ENCODE peak calls at places on chromosome 17, in ten cellular contexts. U is stimulated activated CD4-positive, alpha-beta T cell treated with anti-CD3 and anti-CD28 coated beads, Interleukin-15, amount 100 ng/mL, for 1 hour; Q is DMS153; D is neural progenitor cell; F is activated CD8-positive, alpha-beta T cell treated with anti-CD3 and anti-CD28 coated beads, Interleukin-2, amount 10 ng/mL, durations not matched to agents 7 days and 5 days; O is pancreas; H is stimulated activated CD8-positive, alpha-beta memory T cell treated with anti-CD3 and anti-CD28 coated beads, Interleukin-7, amount 100 ng/mL, for 1 hour; W is LoVo; M is skeletal muscle cell; X is neuronal stem cell. S is an unnamed sample.

GRCh38 chr17:5097101-5097834 is 14.4 kb downstream of the ZNF232 start:
- DNase-seq in U (no peak), Q (no peak), D (peak), F (peak), O (peak), H (peak), W (no peak), M (no peak), X (peak), S (no peak)

GRCh38 chr17:35315283-35315682 is 58.1 kb downstream of the SLFN11 start:
- DNase-seq in U (no peak), Q (no peak), D (no peak), F (no peak), O (no peak), H (no peak), W (peak), M (peak), X (no peak), S (no peak)

GRCh38 chr17:41547921-41548843 is 20.1 kb upstream of the KRT19 start:
- DNase-seq in U (no peak), Q (peak), D (no peak), F (peak), O (peak), H (no peak), W (peak), M (peak), X (no peak), S (no peak)

GRCh38 chr17:77959926-77960521 is 1.5 kb downstream of the TNRC6C start:
- DNase-seq in U (no peak), Q (peak), D (peak), F (peak), O (no peak), H (no peak), W (no peak), M (no peak), X (peak), S (peak)

GRCh38 chr17:9676742-9677387 is 31.5 kb downstream of the USP43 start:
- DNase-seq in U (no peak), Q (no peak), D (no peak), F (no peak), O (no peak), H (no peak), W (peak), M (no peak), X (no peak), S (no peak)

GRCh38 chr17:73841431-73842060 is 197.3 kb upstream of the SDK2 start:
- DNase-seq in U (no peak), Q (peak), D (peak), F (no peak), O (no peak), H (no peak), W (no peak), M (no peak), X (peak), S (no peak)

GRCh38 chr17:76987486-76987885 is 119.3 kb downstream of the MGAT5B start:
- DNase-seq in U (no peak), Q (no peak), D (no peak), F (no peak), O (no peak), H (no peak), W (no peak), M (no peak), X (no peak), S (no peak)

GRCh38 chr17:31581491-31581890 is 190.0 kb downstream of the RAB11FIP4 start:
- DNase-seq in U (no peak), Q (no peak), D (no peak), F (no peak), O (no peak), H (no peak), W (no peak), M (no peak), X (no peak), S (no peak)

GRCh38 chr17:78325076-78325712 is 34.7 kb downstream of the SOCS3 start:
- DNase-seq in U (no peak), Q (no peak), D (peak), F (no peak), O (no peak), H (no peak), W (no peak), M (peak), X (no peak), S (no peak)

GRCh38 chr17:5544115-5544514 is 40.2 kb downstream of the NLRP1 start:
- DNase-seq in U (no peak), Q (no peak), D (no peak), F (no peak), O (no peak), H (no peak), W (no peak), M (no peak), X (no peak), S (no peak)

S was measured in SHP77 treated with DMSO at 0.1 percent for 48 hours.